ENCODE peak calls at places on chromosomes 4 and X, in six cellular contexts. N is NCI-H1092; H is stimulated activated CD4-positive, alpha-beta T cell treated with anti-CD3 and anti-CD28 coated beads, Interleukin-1b, Interleukin-23, amount 100 ng/mL, for 24 hours; T is activated T-cell treated with anti-CD3 and anti-CD28 coated beads for 1 hour; Y is activated effector memory CD4-positive, alpha-beta T cell treated with Interleukin-2 at 50 U/mL for 16 hours; A is kidney epithelial cell. R is an unnamed sample.
A peak's percentile ranks its signal among the peaks of the same experiment; 100 is the strongest.

GRCh38 chrX:119359618-119360382 is 39.3 kb upstream of the SLC25A43 start:
- DNase-seq in N (no peak), H (no peak), T (no peak), Y (no peak), A (no peak), R (no peak)

GRCh38 chrX:100512471-100512870 is 72.3 kb upstream of the TNMD start:
- DNase-seq in N (no peak), H (no peak), T (no peak), Y (no peak), A (no peak), R (no peak)

GRCh38 chrX:39212456-39212855 is 411.2 kb downstream of the MID1IP1 start:
- DNase-seq in N (no peak), H (no peak), T (peak; percentile 3), Y (no peak), A (no peak), R (no peak)

GRCh38 chr4:77163636-77164035 is 6.6 kb downstream of the CCNG2 start:
- DNase-seq in N (no peak), H (no peak), T (no peak), Y (no peak), A (no peak), R (no peak)

GRCh38 chrX:113947548-113947947 is 636.3 kb upstream of the HTR2C start:
- DNase-seq in N (no peak), H (no peak), T (no peak), Y (no peak), A (no peak), R (no peak)

GRCh38 chr4:71711985-71712348 is 71.9 kb downstream of the GC start:
- DNase-seq in N (no peak), H (no peak), T (no peak), Y (no peak), A (no peak), R (no peak)

GRCh38 chr4:99668472-99668871 is 10.8 kb upstream of the C4orf54 start:
- DNase-seq in N (no peak), H (no peak), T (no peak), Y (no peak), A (no peak), R (no peak)

GRCh38 chr4:5878359-5878758 is 14.5 kb downstream of the CRMP1 start:
- DNase-seq in N (no peak), H (no peak), T (no peak), Y (no peak), A (no peak), R (no peak)

GRCh38 chr4:88522702-88523324 is 763 bp downstream of the PYURF start:
- DNase-seq in N (no peak), H (peak; percentile 15), T (peak; percentile 11), Y (no peak), A (no peak), R (no peak)

GRCh38 chrX:151899622-151900021 is 13.1 kb upstream of the MAGEA4 start:
- DNase-seq in N (no peak), H (no peak), T (no peak), Y (no peak), A (no peak), R (no peak)

GRCh38 chr4:7461171-7461570 is 26.4 kb upstream of the PSAPL1 start:
- DNase-seq in N (no peak), H (no peak), T (no peak), Y (no peak), A (no peak), R (no peak)

GRCh38 chr4:64068096-64068495 is 341.2 kb downstream of the TECRL start:
- DNase-seq in N (no peak), H (no peak), T (no peak), Y (no peak), A (no peak), R (no peak)

GRCh38 chr4:165185448-165185847 is 21.9 kb upstream of the KLHL2 start:
- DNase-seq in N (no peak), H (no peak), T (no peak), Y (no peak), A (no peak), R (no peak)

GRCh38 chr4:8191136-8191747 is 7.8 kb upstream of the SH3TC1 start:
- DNase-seq in N (no peak), H (no peak), T (no peak), Y (no peak), A (no peak), R (no peak)

GRCh38 chrX:9885150-9885549 is 82.0 kb upstream of the CLDN34 start:
- DNase-seq in N (peak; percentile 23), H (peak; percentile 15), T (peak; percentile 25), Y (peak; percentile 13), A (no peak), R (no peak)

GRCh38 chrX:125205084-125205917 is 114.4 kb upstream of the TEX13C start:
- DNase-seq in N (no peak), H (no peak), T (no peak), Y (no peak), A (peak; percentile 37), R (no peak)

GRCh38 chrX:29215251-29215650 is 628.0 kb downstream of the IL1RAPL1 start:
- DNase-seq in N (no peak), H (no peak), T (no peak), Y (no peak), A (no peak), R (no peak)

GRCh38 chrX:109350051-109350450 is 131.8 kb downstream of the GUCY2F start:
- DNase-seq in N (no peak), H (no peak), T (no peak), Y (no peak), A (no peak), R (no peak)

GRCh38 chrX:132480581-132481203 is 8.1 kb downstream of the MBNL3 start:
- DNase-seq in N (peak; percentile 77), H (peak; percentile 13), T (no peak), Y (peak; percentile 8), A (no peak), R (no peak)

GRCh38 chr4:14984452-14984851 is 17.8 kb upstream of the CPEB2 start:
- DNase-seq in N (no peak), H (no peak), T (no peak), Y (no peak), A (no peak), R (no peak)

GRCh38 chr4:170804930-170805329 is 715.2 kb upstream of the AADAT start:
- DNase-seq in N (no peak), H (no peak), T (no peak), Y (no peak), A (no peak), R (no peak)

GRCh38 chr4:150209140-150209829 is 131.0 kb downstream of the DCLK2 start:
- DNase-seq in N (peak; percentile 21), H (no peak), T (no peak), Y (no peak), A (no peak), R (no peak)

GRCh38 chr4:76665139-76665538 is 230.1 kb downstream of the SHROOM3 start:
- DNase-seq in N (no peak), H (no peak), T (no peak), Y (no peak), A (no peak), R (no peak)

GRCh38 chrX:154443479-154443910 is 446 bp upstream of the FAM50A start:
- DNase-seq in N (no peak), H (no peak), T (no peak), Y (no peak), A (no peak), R (no peak)

GRCh38 chrX:11336201-11336600 is 43.0 kb downstream of the AMELX start:
- DNase-seq in N (no peak), H (no peak), T (no peak), Y (no peak), A (no peak), R (no peak)

GRCh38 chr4:601612-602558 is 23.5 kb upstream of the PDE6B start:
- DNase-seq in N (no peak), H (no peak), T (no peak), Y (no peak), A (no peak), R (no peak)

GRCh38 chr4:141609243-141609642 is 27.1 kb upstream of the IL15 start:
- DNase-seq in N (no peak), H (no peak), T (no peak), Y (no peak), A (no peak), R (no peak)

GRCh38 chr4:30056016-30056415 is 664.2 kb upstream of the PCDH7 start:
- DNase-seq in N (no peak), H (no peak), T (no peak), Y (no peak), A (no peak), R (no peak)